ENCODE peak calls at places on chromosome 22, in ten cellular contexts. One of them, this sample, is unnamed.

GRCh38 chr22:29030618-29031235 is 30.9 kb downstream of the C22orf31 start:
- DNase-seq in M059J: peak
- DNase-seq in NCI-H446 treated with DMSO at 0.1 percent for 48 hours: peak
- DNase-seq in Ammon's horn: peak
- DNase-seq in activated T-cell treated with anti-CD3 and anti-CD28 coated beads, Interleukin-2, amount 50 U/mL, for 4 hours: no peak
- DNase-seq in activated CD8-positive, alpha-beta T cell treated with anti-CD3 and anti-CD28 coated beads for 36 hours: peak
- DNase-seq in mesenteric fat pad: no peak
- DNase-seq in stimulated activated CD8-positive, alpha-beta memory T cell treated with anti-CD3 and anti-CD28 coated beads, Interleukin-7, amount 100 ng/mL, for 1 hour: no peak
- DNase-seq in effector memory CD8-positive, alpha-beta T cell: no peak
- DNase-seq in cardiac fibroblast: peak
- DNase-seq in this sample: peak

GRCh38 chr22:43921361-43921760 is 2.2 kb upstream of the PNPLA3 start:
- DNase-seq in activated CD8-positive, alpha-beta T cell treated with anti-CD3 and anti-CD28 coated beads for 36 hours: no peak
- DNase-seq in mesenteric fat pad: no peak
- DNase-seq in effector memory CD8-positive, alpha-beta T cell: no peak
- DNase-seq in NCI-H446 treated with DMSO at 0.1 percent for 48 hours: no peak
- DNase-seq in M059J: peak
- DNase-seq in cardiac fibroblast: peak
- DNase-seq in stimulated activated CD8-positive, alpha-beta memory T cell treated with anti-CD3 and anti-CD28 coated beads, Interleukin-7, amount 100 ng/mL, for 1 hour: no peak
- DNase-seq in Ammon's horn: peak
- DNase-seq in activated T-cell treated with anti-CD3 and anti-CD28 coated beads, Interleukin-2, amount 50 U/mL, for 4 hours: no peak
- DNase-seq in this sample: no peak

GRCh38 chr22:28250036-28250695 is 331.1 kb upstream of the PITPNB start:
- DNase-seq in M059J: no peak
- DNase-seq in cardiac fibroblast: no peak
- DNase-seq in stimulated activated CD8-positive, alpha-beta memory T cell treated with anti-CD3 and anti-CD28 coated beads, Interleukin-7, amount 100 ng/mL, for 1 hour: no peak
- DNase-seq in activated CD8-positive, alpha-beta T cell treated with anti-CD3 and anti-CD28 coated beads for 36 hours: no peak
- DNase-seq in mesenteric fat pad: no peak
- DNase-seq in activated T-cell treated with anti-CD3 and anti-CD28 coated beads, Interleukin-2, amount 50 U/mL, for 4 hours: no peak
- DNase-seq in NCI-H446 treated with DMSO at 0.1 percent for 48 hours: no peak
- DNase-seq in effector memory CD8-positive, alpha-beta T cell: no peak
- DNase-seq in Ammon's horn: no peak
- DNase-seq in this sample: no peak

GRCh38 chr22:30514252-30514651 is 8.8 kb upstream of the SEC14L4 start:
- DNase-seq in effector memory CD8-positive, alpha-beta T cell: no peak
- DNase-seq in M059J: no peak
- DNase-seq in NCI-H446 treated with DMSO at 0.1 percent for 48 hours: no peak
- DNase-seq in activated T-cell treated with anti-CD3 and anti-CD28 coated beads, Interleukin-2, amount 50 U/mL, for 4 hours: no peak
- DNase-seq in cardiac fibroblast: no peak
- DNase-seq in Ammon's horn: no peak
- DNase-seq in mesenteric fat pad: no peak
- DNase-seq in activated CD8-positive, alpha-beta T cell treated with anti-CD3 and anti-CD28 coated beads for 36 hours: no peak
- DNase-seq in stimulated activated CD8-positive, alpha-beta memory T cell treated with anti-CD3 and anti-CD28 coated beads, Interleukin-7, amount 100 ng/mL, for 1 hour: no peak
- DNase-seq in this sample: no peak

GRCh38 chr22:38313384-38313955 is 3.8 kb downstream of the CSNK1E start:
- DNase-seq in mesenteric fat pad: no peak
- DNase-seq in M059J: peak
- DNase-seq in stimulated activated CD8-positive, alpha-beta memory T cell treated with anti-CD3 and anti-CD28 coated beads, Interleukin-7, amount 100 ng/mL, for 1 hour: no peak
- DNase-seq in cardiac fibroblast: peak
- DNase-seq in activated T-cell treated with anti-CD3 and anti-CD28 coated beads, Interleukin-2, amount 50 U/mL, for 4 hours: no peak
- DNase-seq in NCI-H446 treated with DMSO at 0.1 percent for 48 hours: no peak
- DNase-seq in activated CD8-positive, alpha-beta T cell treated with anti-CD3 and anti-CD28 coated beads for 36 hours: peak
- DNase-seq in Ammon's horn: no peak
- DNase-seq in effector memory CD8-positive, alpha-beta T cell: peak
- DNase-seq in this sample: no peak

GRCh38 chr22:29331658-29332300 is 16.3 kb upstream of the RASL10A start:
- DNase-seq in stimulated activated CD8-positive, alpha-beta memory T cell treated with anti-CD3 and anti-CD28 coated beads, Interleukin-7, amount 100 ng/mL, for 1 hour: no peak
- DNase-seq in activated T-cell treated with anti-CD3 and anti-CD28 coated beads, Interleukin-2, amount 50 U/mL, for 4 hours: no peak
- DNase-seq in M059J: no peak
- DNase-seq in effector memory CD8-positive, alpha-beta T cell: no peak
- DNase-seq in activated CD8-positive, alpha-beta T cell treated with anti-CD3 and anti-CD28 coated beads for 36 hours: no peak
- DNase-seq in mesenteric fat pad: no peak
- DNase-seq in cardiac fibroblast: no peak
- DNase-seq in NCI-H446 treated with DMSO at 0.1 percent for 48 hours: no peak
- DNase-seq in Ammon's horn: no peak
- DNase-seq in this sample: no peak

GRCh38 chr22:38974826-38975175 is 7.3 kb upstream of the APOBEC3B start:
- DNase-seq in cardiac fibroblast: no peak
- DNase-seq in activated T-cell treated with anti-CD3 and anti-CD28 coated beads, Interleukin-2, amount 50 U/mL, for 4 hours: no peak
- DNase-seq in mesenteric fat pad: no peak
- DNase-seq in NCI-H446 treated with DMSO at 0.1 percent for 48 hours: no peak
- DNase-seq in stimulated activated CD8-positive, alpha-beta memory T cell treated with anti-CD3 and anti-CD28 coated beads, Interleukin-7, amount 100 ng/mL, for 1 hour: no peak
- DNase-seq in Ammon's horn: no peak
- DNase-seq in M059J: no peak
- DNase-seq in effector memory CD8-positive, alpha-beta T cell: no peak
- DNase-seq in activated CD8-positive, alpha-beta T cell treated with anti-CD3 and anti-CD28 coated beads for 36 hours: no peak
- DNase-seq in this sample: no peak

GRCh38 chr22:29202231-29203192 is 3.2 kb upstream of the EMID1 start:
- DNase-seq in stimulated activated CD8-positive, alpha-beta memory T cell treated with anti-CD3 and anti-CD28 coated beads, Interleukin-7, amount 100 ng/mL, for 1 hour: peak
- DNase-seq in activated CD8-positive, alpha-beta T cell treated with anti-CD3 and anti-CD28 coated beads for 36 hours: peak
- DNase-seq in M059J: no peak
- DNase-seq in activated T-cell treated with anti-CD3 and anti-CD28 coated beads, Interleukin-2, amount 50 U/mL, for 4 hours: peak
- DNase-seq in Ammon's horn: peak
- DNase-seq in cardiac fibroblast: peak
- DNase-seq in NCI-H446 treated with DMSO at 0.1 percent for 48 hours: peak
- DNase-seq in effector memory CD8-positive, alpha-beta T cell: peak
- DNase-seq in mesenteric fat pad: no peak
- DNase-seq in this sample: no peak

GRCh38 chr22:44091021-44091721 is 67.1 kb downstream of the PARVB start:
- DNase-seq in activated CD8-positive, alpha-beta T cell treated with anti-CD3 and anti-CD28 coated beads for 36 hours: peak
- DNase-seq in NCI-H446 treated with DMSO at 0.1 percent for 48 hours: no peak
- DNase-seq in mesenteric fat pad: no peak
- DNase-seq in M059J: peak
- DNase-seq in activated T-cell treated with anti-CD3 and anti-CD28 coated beads, Interleukin-2, amount 50 U/mL, for 4 hours: no peak
- DNase-seq in effector memory CD8-positive, alpha-beta T cell: no peak
- DNase-seq in stimulated activated CD8-positive, alpha-beta memory T cell treated with anti-CD3 and anti-CD28 coated beads, Interleukin-7, amount 100 ng/mL, for 1 hour: no peak
- DNase-seq in cardiac fibroblast: peak
- DNase-seq in Ammon's horn: peak
- DNase-seq in this sample: no peak

GRCh38 chr22:43200031-43200430 is 13.1 kb upstream of the TTLL12 start:
- DNase-seq in M059J: no peak
- DNase-seq in effector memory CD8-positive, alpha-beta T cell: no peak
- DNase-seq in NCI-H446 treated with DMSO at 0.1 percent for 48 hours: no peak
- DNase-seq in mesenteric fat pad: no peak
- DNase-seq in activated CD8-positive, alpha-beta T cell treated with anti-CD3 and anti-CD28 coated beads for 36 hours: no peak
- DNase-seq in stimulated activated CD8-positive, alpha-beta memory T cell treated with anti-CD3 and anti-CD28 coated beads, Interleukin-7, amount 100 ng/mL, for 1 hour: no peak
- DNase-seq in Ammon's horn: no peak
- DNase-seq in cardiac fibroblast: no peak
- DNase-seq in activated T-cell treated with anti-CD3 and anti-CD28 coated beads, Interleukin-2, amount 50 U/mL, for 4 hours: no peak
- DNase-seq in this sample: no peak

GRCh38 chr22:18145676-18146388 is 4.1 kb upstream of the USP18 start:
- DNase-seq in Ammon's horn: no peak
- DNase-seq in M059J: no peak
- DNase-seq in NCI-H446 treated with DMSO at 0.1 percent for 48 hours: no peak
- DNase-seq in cardiac fibroblast: no peak
- DNase-seq in effector memory CD8-positive, alpha-beta T cell: no peak
- DNase-seq in activated CD8-positive, alpha-beta T cell treated with anti-CD3 and anti-CD28 coated beads for 36 hours: no peak
- DNase-seq in stimulated activated CD8-positive, alpha-beta memory T cell treated with anti-CD3 and anti-CD28 coated beads, Interleukin-7, amount 100 ng/mL, for 1 hour: no peak
- DNase-seq in activated T-cell treated with anti-CD3 and anti-CD28 coated beads, Interleukin-2, amount 50 U/mL, for 4 hours: no peak
- DNase-seq in mesenteric fat pad: no peak
- DNase-seq in this sample: no peak

GRCh38 chr22:19723990-19724827 is 870 bp downstream of the GP1BB start:
- DNase-seq in cardiac fibroblast: peak
- DNase-seq in activated CD8-positive, alpha-beta T cell treated with anti-CD3 and anti-CD28 coated beads for 36 hours: peak
- DNase-seq in activated T-cell treated with anti-CD3 and anti-CD28 coated beads, Interleukin-2, amount 50 U/mL, for 4 hours: no peak
- DNase-seq in effector memory CD8-positive, alpha-beta T cell: no peak
- DNase-seq in M059J: no peak
- DNase-seq in Ammon's horn: no peak
- DNase-seq in stimulated activated CD8-positive, alpha-beta memory T cell treated with anti-CD3 and anti-CD28 coated beads, Interleukin-7, amount 100 ng/mL, for 1 hour: no peak
- DNase-seq in mesenteric fat pad: no peak
- DNase-seq in NCI-H446 treated with DMSO at 0.1 percent for 48 hours: no peak
- DNase-seq in this sample: no peak

GRCh38 chr22:37560682-37561208 is 465 bp downstream of the CDC42EP1 start:
- DNase-seq in cardiac fibroblast: peak
- DNase-seq in stimulated activated CD8-positive, alpha-beta memory T cell treated with anti-CD3 and anti-CD28 coated beads, Interleukin-7, amount 100 ng/mL, for 1 hour: no peak
- DNase-seq in NCI-H446 treated with DMSO at 0.1 percent for 48 hours: no peak
- DNase-seq in activated CD8-positive, alpha-beta T cell treated with anti-CD3 and anti-CD28 coated beads for 36 hours: no peak
- DNase-seq in effector memory CD8-positive, alpha-beta T cell: no peak
- DNase-seq in M059J: peak
- DNase-seq in Ammon's horn: no peak
- DNase-seq in mesenteric fat pad: no peak
- DNase-seq in activated T-cell treated with anti-CD3 and anti-CD28 coated beads, Interleukin-2, amount 50 U/mL, for 4 hours: no peak
- DNase-seq in this sample: no peak

GRCh38 chr22:49190816-49191505 is 636.7 kb downstream of the BRD1 start:
- DNase-seq in activated T-cell treated with anti-CD3 and anti-CD28 coated beads, Interleukin-2, amount 50 U/mL, for 4 hours: no peak
- DNase-seq in Ammon's horn: no peak
- DNase-seq in mesenteric fat pad: no peak
- DNase-seq in stimulated activated CD8-positive, alpha-beta memory T cell treated with anti-CD3 and anti-CD28 coated beads, Interleukin-7, amount 100 ng/mL, for 1 hour: no peak
- DNase-seq in activated CD8-positive, alpha-beta T cell treated with anti-CD3 and anti-CD28 coated beads for 36 hours: no peak
- DNase-seq in M059J: no peak
- DNase-seq in NCI-H446 treated with DMSO at 0.1 percent for 48 hours: no peak
- DNase-seq in cardiac fibroblast: no peak
- DNase-seq in effector memory CD8-positive, alpha-beta T cell: no peak
- DNase-seq in this sample: no peak

GRCh38 chr22:49577168-49578060 is 250.3 kb downstream of the BRD1 start:
- DNase-seq in stimulated activated CD8-positive, alpha-beta memory T cell treated with anti-CD3 and anti-CD28 coated beads, Interleukin-7, amount 100 ng/mL, for 1 hour: no peak
- DNase-seq in NCI-H446 treated with DMSO at 0.1 percent for 48 hours: no peak
- DNase-seq in cardiac fibroblast: no peak
- DNase-seq in Ammon's horn: no peak
- DNase-seq in activated T-cell treated with anti-CD3 and anti-CD28 coated beads, Interleukin-2, amount 50 U/mL, for 4 hours: no peak
- DNase-seq in mesenteric fat pad: peak
- DNase-seq in M059J: no peak
- DNase-seq in effector memory CD8-positive, alpha-beta T cell: no peak
- DNase-seq in activated CD8-positive, alpha-beta T cell treated with anti-CD3 and anti-CD28 coated beads for 36 hours: no peak
- DNase-seq in this sample: no peak

GRCh38 chr22:49657275-49657973 is 170.2 kb downstream of the BRD1 start:
- DNase-seq in activated T-cell treated with anti-CD3 and anti-CD28 coated beads, Interleukin-2, amount 50 U/mL, for 4 hours: peak
- DNase-seq in stimulated activated CD8-positive, alpha-beta memory T cell treated with anti-CD3 and anti-CD28 coated beads, Interleukin-7, amount 100 ng/mL, for 1 hour: peak
- DNase-seq in activated CD8-positive, alpha-beta T cell treated with anti-CD3 and anti-CD28 coated beads for 36 hours: peak
- DNase-seq in NCI-H446 treated with DMSO at 0.1 percent for 48 hours: no peak
- DNase-seq in M059J: no peak
- DNase-seq in mesenteric fat pad: no peak
- DNase-seq in effector memory CD8-positive, alpha-beta T cell: peak
- DNase-seq in Ammon's horn: peak
- DNase-seq in cardiac fibroblast: no peak
- DNase-seq in this sample: no peak

GRCh38 chr22:33756508-33756949 is 163.7 kb downstream of the LARGE1 start:
- DNase-seq in mesenteric fat pad: no peak
- DNase-seq in stimulated activated CD8-positive, alpha-beta memory T cell treated with anti-CD3 and anti-CD28 coated beads, Interleukin-7, amount 100 ng/mL, for 1 hour: no peak
- DNase-seq in activated CD8-positive, alpha-beta T cell treated with anti-CD3 and anti-CD28 coated beads for 36 hours: no peak
- DNase-seq in activated T-cell treated with anti-CD3 and anti-CD28 coated beads, Interleukin-2, amount 50 U/mL, for 4 hours: no peak
- DNase-seq in NCI-H446 treated with DMSO at 0.1 percent for 48 hours: no peak
- DNase-seq in cardiac fibroblast: no peak
- DNase-seq in M059J: no peak
- DNase-seq in effector memory CD8-positive, alpha-beta T cell: no peak
- DNase-seq in Ammon's horn: peak
- DNase-seq in this sample: no peak

GRCh38 chr22:35919002-35919542 is 109.6 kb downstream of the RBFOX2 start:
- DNase-seq in mesenteric fat pad: no peak
- DNase-seq in Ammon's horn: no peak
- DNase-seq in NCI-H446 treated with DMSO at 0.1 percent for 48 hours: no peak
- DNase-seq in activated T-cell treated with anti-CD3 and anti-CD28 coated beads, Interleukin-2, amount 50 U/mL, for 4 hours: no peak
- DNase-seq in M059J: no peak
- DNase-seq in stimulated activated CD8-positive, alpha-beta memory T cell treated with anti-CD3 and anti-CD28 coated beads, Interleukin-7, amount 100 ng/mL, for 1 hour: no peak
- DNase-seq in cardiac fibroblast: no peak
- DNase-seq in activated CD8-positive, alpha-beta T cell treated with anti-CD3 and anti-CD28 coated beads for 36 hours: no peak
- DNase-seq in effector memory CD8-positive, alpha-beta T cell: no peak
- DNase-seq in this sample: no peak

GRCh38 chr22:29308791-29309262 is 2.4 kb downstream of the GAS2L1 start:
- DNase-seq in activated T-cell treated with anti-CD3 and anti-CD28 coated beads, Interleukin-2, amount 50 U/mL, for 4 hours: no peak
- DNase-seq in cardiac fibroblast: peak
- DNase-seq in Ammon's horn: no peak
- DNase-seq in activated CD8-positive, alpha-beta T cell treated with anti-CD3 and anti-CD28 coated beads for 36 hours: peak
- DNase-seq in M059J: peak
- DNase-seq in stimulated activated CD8-positive, alpha-beta memory T cell treated with anti-CD3 and anti-CD28 coated beads, Interleukin-7, amount 100 ng/mL, for 1 hour: no peak
- DNase-seq in NCI-H446 treated with DMSO at 0.1 percent for 48 hours: no peak
- DNase-seq in mesenteric fat pad: peak
- DNase-seq in effector memory CD8-positive, alpha-beta T cell: peak
- DNase-seq in this sample: no peak

This sample was measured in cerebellar nuclear complex.